ENCODE peak calls at places on chromosomes 16 and 17, in ten cellular contexts. Y is breast epithelium, F is testis, K is tibial nerve, P is stomach, H is A549, N is body of pancreas, I is prostate gland, T is gastrocnemius medialis, O is ovary. M is an unnamed sample.

GRCh38 chr17:43330876-43331639 is 67.7 kb upstream of the ARL4D start:
- DNase-seq in Y (no peak), F (no peak), K (no peak), P (no peak), H (peak), N (no peak), I (no peak), T (no peak), O (no peak), M (no peak)

GRCh38 chr17:55398689-55399088 is 22.9 kb downstream of the MMD start:
- DNase-seq in Y (no peak), F (no peak), K (no peak), P (no peak), H (no peak), N (no peak), I (no peak), T (no peak), O (no peak), M (no peak)

GRCh38 chr17:156946-157345 is 19.6 kb downstream of the SCGB1C2 start:
- DNase-seq in Y (no peak), F (no peak), K (no peak), P (no peak), H (no peak), N (no peak), I (no peak), T (no peak), O (no peak), M (no peak)

GRCh38 chr16:14378131-14378551 is 251.9 kb downstream of the PARN start:
- DNase-seq in Y (no peak), F (no peak), K (no peak), P (no peak), H (peak), N (no peak), I (no peak), T (peak), O (no peak), M (no peak)

GRCh38 chr16:50699345-50700159 is 6.1 kb downstream of the NOD2 start:
- DNase-seq in Y (no peak), F (no peak), K (no peak), P (no peak), H (peak), N (no peak), I (no peak), T (peak), O (no peak), M (no peak)

GRCh38 chr17:60724647-60725046 is 47.0 kb downstream of the BCAS3 start:
- DNase-seq in Y (no peak), F (no peak), K (no peak), P (no peak), H (no peak), N (no peak), I (no peak), T (no peak), O (no peak), M (no peak)

GRCh38 chr16:56493131-56493530 is 26.7 kb downstream of the BBS2 start:
- DNase-seq in Y (no peak), F (no peak), K (no peak), P (no peak), H (no peak), N (no peak), I (no peak), T (no peak), O (no peak), M (no peak)

GRCh38 chr17:14604920-14605599 is 304.2 kb downstream of the HS3ST3B1 start:
- DNase-seq in Y (no peak), F (peak), K (no peak), P (no peak), H (no peak), N (peak), I (no peak), T (no peak), O (no peak), M (no peak)

GRCh38 chr16:84228321-84228838 is 11.4 kb downstream of the KCNG4 start:
- DNase-seq in Y (no peak), F (peak), K (peak), P (no peak), H (peak), N (peak), I (no peak), T (peak), O (peak), M (peak)

GRCh38 chr17:9223531-9223930 is 202.2 kb downstream of the NTN1 start:
- DNase-seq in Y (no peak), F (no peak), K (no peak), P (no peak), H (no peak), N (no peak), I (no peak), T (no peak), O (no peak), M (no peak)

GRCh38 chr17:51046527-51047384 is 73.9 kb downstream of the SPAG9 start:
- DNase-seq in Y (no peak), F (peak), K (peak), P (no peak), H (peak), N (peak), I (peak), T (peak), O (peak), M (peak)

GRCh38 chr17:45123930-45124796 is 8.2 kb downstream of the PLCD3 start:
- DNase-seq in Y (no peak), F (no peak), K (no peak), P (peak), H (peak), N (peak), I (no peak), T (no peak), O (peak), M (peak)

DNA sequence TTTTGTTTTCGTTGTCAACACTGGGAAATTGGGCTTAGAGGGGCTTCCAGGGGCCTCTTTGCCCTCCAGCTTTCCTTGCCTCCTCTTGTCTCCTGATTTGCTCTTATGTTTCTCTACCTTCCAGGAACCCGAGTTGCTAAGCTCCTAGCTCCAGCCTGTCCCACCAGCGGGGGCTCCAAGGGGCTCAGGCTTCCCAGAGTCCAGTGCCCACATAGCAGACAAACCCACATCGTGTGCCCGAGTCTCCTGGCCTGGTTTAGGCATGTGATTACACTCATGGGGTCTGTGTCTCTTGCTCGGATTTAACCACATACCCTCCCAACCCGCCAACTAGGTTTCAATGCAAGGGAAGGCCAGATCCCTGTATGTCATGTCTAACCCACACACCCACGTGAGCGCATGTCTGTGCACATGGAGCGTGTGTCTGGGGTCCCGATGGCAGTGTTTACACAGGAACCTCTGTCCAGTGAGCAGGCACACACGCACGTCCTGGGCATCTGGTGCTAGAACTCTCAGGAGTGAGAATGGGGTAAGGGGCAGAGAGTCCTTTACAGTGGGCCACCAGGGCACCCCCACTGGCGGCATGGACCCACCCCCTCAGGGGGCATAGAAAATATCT is 76.1 kb upstream of the MED9 start:
- DNase-seq in Y (no peak), F (no peak), K (no peak), P (no peak), H (no peak), N (no peak), I (no peak), T (no peak), O (no peak), M (no peak)
- TF ChIP-seq CTCF in Y (no peak), F (no peak), K (no peak), P (no peak), H (no peak), N (no peak), I (no peak), T (no peak), O (no peak), M (no peak)

DNA sequence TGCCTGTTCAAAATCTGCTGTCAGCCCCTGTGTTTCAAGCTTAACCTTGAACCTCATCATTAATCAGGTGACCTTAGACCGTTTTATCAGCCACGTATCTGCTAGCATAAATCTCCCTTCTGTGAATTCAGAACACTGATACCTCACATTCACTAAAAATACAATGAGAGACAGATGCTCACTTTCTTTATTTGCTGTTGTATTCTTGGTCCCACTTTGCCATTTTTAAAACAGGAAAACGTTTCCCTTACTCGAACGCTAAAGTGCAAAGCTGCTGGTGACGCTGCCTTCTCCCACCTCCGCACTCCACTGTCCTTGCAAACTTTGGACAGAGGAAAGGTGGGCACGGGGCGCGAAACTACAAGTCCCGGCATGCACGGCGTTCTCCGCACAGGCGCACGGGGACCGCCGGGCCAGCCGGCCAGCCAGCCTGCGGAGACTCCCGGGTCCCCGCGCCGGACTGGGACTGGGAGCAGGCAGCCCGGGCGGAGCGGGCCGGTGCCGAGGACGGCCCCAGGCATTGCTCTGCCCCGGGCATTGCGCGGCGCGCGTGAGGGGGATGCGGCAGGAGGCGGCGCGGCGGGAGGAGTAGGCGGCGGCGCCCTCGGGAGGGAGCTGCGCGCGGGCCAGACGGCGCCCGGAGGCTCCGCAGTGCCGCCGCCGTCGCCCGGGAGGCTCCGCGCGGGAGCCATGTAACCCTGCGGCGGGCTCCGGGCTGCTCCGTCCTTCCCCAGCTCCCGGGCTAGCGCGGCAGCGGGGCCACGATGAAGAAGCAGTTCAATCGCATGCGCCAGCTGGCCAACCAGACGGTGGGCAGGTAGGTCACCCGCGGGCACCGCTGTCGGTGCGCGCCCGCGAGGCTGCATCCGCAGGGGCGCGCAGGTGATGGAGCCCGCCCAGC is at the start of gene ARHGAP44:
- DNase-seq in Y (peak), F (peak), K (peak), P (peak), H (peak), N (peak), I (peak), T (peak), O (peak), M (peak)
- TF ChIP-seq POLR2A in Y (no peak), F (no peak), K (no peak), P (no peak), H (peak), N (peak), I (peak), T (peak), O (peak), M (peak)

GRCh38 chr16:11506816-11507305 is 79.9 kb downstream of the LITAF start:
- DNase-seq in Y (no peak), F (no peak), K (no peak), P (no peak), H (no peak), N (no peak), I (no peak), T (no peak), O (no peak), M (no peak)
- TF ChIP-seq CTCF in Y (no peak), F (no peak), K (no peak), P (no peak), H (no peak), N (no peak), I (peak), T (no peak), O (no peak), M (no peak)

GRCh38 chr16:88759245-88759975 is 25.6 kb downstream of the PIEZO1 start:
- DNase-seq in Y (no peak), F (peak), K (no peak), P (peak), H (no peak), N (no peak), I (peak), T (no peak), O (peak), M (no peak)
- TF ChIP-seq POLR2A in Y (no peak), F (no peak), K (no peak), P (no peak), H (no peak), N (no peak), I (peak), T (no peak), O (no peak), M (no peak)

GRCh38 chr16:80319181-80319580 is 221.6 kb upstream of the DYNLRB2 start:
- DNase-seq in Y (no peak), F (no peak), K (no peak), P (no peak), H (no peak), N (no peak), I (no peak), T (no peak), O (no peak), M (no peak)

GRCh38 chr16:80318107-80318506 is 222.7 kb upstream of the DYNLRB2 start:
- DNase-seq in Y (no peak), F (no peak), K (no peak), P (no peak), H (no peak), N (no peak), I (no peak), T (no peak), O (no peak), M (no peak)

GRCh38 chr16:80314042-80314441 is 226.8 kb upstream of the DYNLRB2 start:
- DNase-seq in Y (no peak), F (peak), K (no peak), P (no peak), H (no peak), N (no peak), I (no peak), T (no peak), O (no peak), M (no peak)

GRCh38 chr16:80323187-80323807 is 217.5 kb upstream of the DYNLRB2 start:
- DNase-seq in Y (no peak), F (no peak), K (no peak), P (no peak), H (no peak), N (no peak), I (no peak), T (no peak), O (no peak), M (no peak)

DNA sequence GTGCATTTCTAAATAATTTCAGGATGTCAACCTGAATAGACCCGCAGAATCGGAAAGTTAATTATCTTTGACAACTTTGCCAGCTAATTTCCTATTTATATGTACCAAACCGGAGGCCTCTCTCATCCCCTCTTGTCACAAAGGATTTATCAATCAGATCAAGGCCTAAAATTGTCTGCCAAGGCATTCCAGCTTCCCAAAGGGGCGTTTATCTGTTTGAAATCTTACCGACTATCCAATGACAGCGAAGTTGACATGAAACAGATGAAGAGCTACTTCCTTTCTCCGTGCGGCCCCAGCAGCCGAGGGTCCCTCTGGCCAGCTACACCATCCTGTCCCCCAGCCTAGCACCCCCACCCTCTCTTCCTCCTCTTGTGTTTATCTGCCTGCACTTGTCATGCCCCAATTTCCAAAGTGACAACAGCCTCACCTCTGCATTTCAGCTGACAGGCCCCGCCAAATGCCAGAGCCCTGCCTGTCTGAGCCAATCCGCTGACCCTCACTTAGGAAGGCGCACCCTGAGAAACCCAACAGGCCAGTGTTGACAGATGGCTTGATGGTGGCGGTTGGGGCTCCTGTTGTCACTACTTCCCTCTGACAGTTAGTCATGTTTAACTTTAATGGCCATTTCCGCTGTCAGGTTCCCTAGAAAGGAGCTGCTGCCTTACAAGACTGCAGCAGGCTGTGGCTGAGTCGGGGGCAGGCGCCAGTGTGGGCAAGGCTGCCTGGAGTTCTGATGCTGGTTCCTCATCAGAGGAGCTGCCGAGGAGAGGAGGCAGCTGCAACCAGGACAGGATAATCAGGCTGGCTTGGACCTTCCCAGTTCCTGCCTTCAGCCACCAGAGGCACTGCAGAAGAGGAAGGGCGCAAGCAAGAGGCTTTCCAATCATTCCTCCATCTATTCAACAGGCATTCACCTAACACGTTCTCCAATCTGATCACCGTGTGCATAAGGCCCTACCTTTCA is 223.4 kb upstream of the DYNLRB2 start:
- DNase-seq in Y (no peak), F (no peak), K (no peak), P (no peak), H (peak), N (no peak), I (no peak), T (no peak), O (no peak), M (no peak)
- TF ChIP-seq CTCF in Y (no peak), F (peak), K (no peak), P (no peak), H (no peak), N (no peak), I (no peak), T (no peak), O (no peak), M (no peak)

GRCh38 chr17:82548681-82549303 is 29.3 kb downstream of the FOXK2 start:
- DNase-seq in Y (no peak), F (peak), K (no peak), P (no peak), H (no peak), N (peak), I (no peak), T (no peak), O (no peak), M (peak)

GRCh38 chr17:82547981-82548380 is 28.4 kb downstream of the FOXK2 start:
- DNase-seq in Y (no peak), F (no peak), K (no peak), P (no peak), H (no peak), N (no peak), I (no peak), T (no peak), O (no peak), M (no peak)

GRCh38 chr17:82542439-82542838 is 22.9 kb downstream of the FOXK2 start:
- DNase-seq in Y (no peak), F (no peak), K (no peak), P (no peak), H (no peak), N (no peak), I (no peak), T (no peak), O (no peak), M (no peak)

GRCh38 chr17:82545071-82545462 is 25.5 kb downstream of the FOXK2 start:
- DNase-seq in Y (no peak), F (peak), K (no peak), P (no peak), H (no peak), N (no peak), I (no peak), T (no peak), O (no peak), M (no peak)

DNA sequence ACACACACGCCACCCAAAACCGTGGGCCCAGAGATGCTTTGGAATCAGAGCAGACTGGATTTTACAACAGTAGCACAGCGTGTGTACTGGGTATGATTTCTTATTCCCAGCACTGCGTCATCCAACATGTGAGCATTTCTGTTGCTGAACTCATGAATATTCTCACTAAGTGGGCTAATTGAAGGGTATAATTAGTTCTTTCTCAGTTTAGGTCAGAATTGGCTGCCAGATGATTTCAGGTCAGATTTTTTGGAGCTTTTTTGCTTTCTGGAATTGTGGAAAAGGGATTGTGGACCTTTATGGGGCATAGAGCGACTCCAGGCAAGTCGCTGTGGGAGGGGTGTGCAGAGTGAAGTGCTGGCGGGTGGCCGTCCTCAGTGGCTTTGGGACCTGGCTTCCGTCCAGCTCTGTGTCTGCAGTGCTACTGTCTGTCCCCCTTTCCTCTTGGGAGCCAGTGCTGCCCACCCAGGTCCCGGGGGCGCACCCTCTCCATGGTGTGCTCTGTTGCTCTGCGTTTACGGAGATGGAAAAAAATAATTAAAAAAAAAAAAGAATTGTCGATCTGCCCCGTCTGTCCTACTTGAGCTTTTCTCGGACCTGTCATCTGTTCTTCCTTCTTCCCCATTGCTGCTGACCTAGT is 25.0 kb downstream of the FOXK2 start:
- DNase-seq in Y (no peak), F (no peak), K (no peak), P (no peak), H (no peak), N (no peak), I (no peak), T (no peak), O (no peak), M (peak)
- TF ChIP-seq POLR2A in Y (no peak), F (no peak), K (no peak), P (no peak), H (no peak), N (no peak), I (no peak), T (no peak), O (no peak), M (no peak)

GRCh38 chr17:72804949-72805348 is 287.5 kb downstream of the SLC39A11 start:
- DNase-seq in Y (no peak), F (no peak), K (no peak), P (no peak), H (no peak), N (no peak), I (no peak), T (no peak), O (no peak), M (no peak)
- TF ChIP-seq CTCF in Y (no peak), F (no peak), K (no peak), P (no peak), H (no peak), N (no peak), I (no peak), T (no peak), O (no peak), M (no peak)

GRCh38 chr17:1710807-1711553 is 803 bp upstream of the TLCD2 start:
- DNase-seq in Y (no peak), F (no peak), K (no peak), P (no peak), H (peak), N (no peak), I (no peak), T (no peak), O (no peak), M (peak)

GRCh38 chr17:1709403-1709891 is 730 bp downstream of the TLCD2 start:
- DNase-seq in Y (no peak), F (no peak), K (no peak), P (no peak), H (peak), N (no peak), I (no peak), T (no peak), O (no peak), M (no peak)

GRCh38 chr17:1712271-1712670 is 2.1 kb upstream of the TLCD2 start:
- DNase-seq in Y (no peak), F (no peak), K (no peak), P (no peak), H (no peak), N (no peak), I (no peak), T (no peak), O (peak), M (no peak)

GRCh38 chr17:1711804-1712203 is 1.6 kb upstream of the TLCD2 start:
- DNase-seq in Y (no peak), F (no peak), K (no peak), P (no peak), H (no peak), N (no peak), I (no peak), T (no peak), O (no peak), M (no peak)

GRCh38 chr17:1709971-1710806 is at the start of gene TLCD2:
- DNase-seq in Y (no peak), F (peak), K (peak), P (peak), H (peak), N (peak), I (peak), T (peak), O (peak), M (peak)
- TF ChIP-seq POLR2A in Y (no peak), F (no peak), K (peak), P (no peak), H (no peak), N (no peak), I (peak), T (peak), O (peak), M (no peak)

GRCh38 chr17:78727476-78728229 is 54.4 kb downstream of the CYTH1 start:
- DNase-seq in Y (no peak), F (no peak), K (no peak), P (no peak), H (no peak), N (no peak), I (no peak), T (no peak), O (no peak), M (no peak)
- TF ChIP-seq CTCF in Y (no peak), F (no peak), K (no peak), P (no peak), H (no peak), N (no peak), I (no peak), T (no peak), O (no peak), M (no peak)

GRCh38 chr16:67277294-67277998 is 1.9 kb upstream of the PLEKHG4 start:
- DNase-seq in Y (peak), F (no peak), K (no peak), P (no peak), H (peak), N (peak), I (no peak), T (no peak), O (peak), M (no peak)
- TF ChIP-seq POLR2A in Y (no peak), F (no peak), K (no peak), P (no peak), H (no peak), N (no peak), I (no peak), T (no peak), O (no peak), M (no peak)

M was measured in thyroid gland.